ENCODE peak calls at places on chromosomes 16 and 17, in five cellular contexts. One of them, this sample, is unnamed.

GRCh38 chr17:81165246-81166032 is at the start of gene PVALEF:
- DNase-seq in fibroblast of mammary gland: no peak
- DNase-seq in GM12864: no peak
- DNase-seq in cardiac muscle cell: no peak
- DNase-seq in A549: peak; percentile 31
- DNase-seq in this sample: no peak

GRCh38 chr16:12488371-12488770 is 315.3 kb downstream of the CPPED1 start:
- DNase-seq in cardiac muscle cell: no peak
- DNase-seq in A549: no peak
- DNase-seq in fibroblast of mammary gland: no peak
- DNase-seq in GM12864: no peak
- DNase-seq in this sample: no peak

GRCh38 chr17:18041776-18042175 is 2.6 kb downstream of the GID4 start:
- DNase-seq in cardiac muscle cell: peak; percentile 37
- DNase-seq in GM12864: no peak
- DNase-seq in fibroblast of mammary gland: peak; percentile 85
- DNase-seq in A549: peak; percentile 25
- DNase-seq in this sample: peak; percentile 35

GRCh38 chr17:78872486-78872885 is 30.5 kb downstream of the CEP295NL start:
- DNase-seq in GM12864: no peak
- DNase-seq in A549: peak; percentile 69
- DNase-seq in fibroblast of mammary gland: no peak
- DNase-seq in cardiac muscle cell: no peak
- DNase-seq in this sample: no peak

GRCh38 chr16:57606147-57606846 is 22.1 kb upstream of the ADGRG1 start:
- DNase-seq in fibroblast of mammary gland: no peak
- DNase-seq in GM12864: no peak
- DNase-seq in A549: no peak
- DNase-seq in cardiac muscle cell: no peak
- DNase-seq in this sample: no peak

GRCh38 chr16:80197790-80198201 is 343.0 kb upstream of the DYNLRB2 start:
- DNase-seq in GM12864: no peak
- DNase-seq in cardiac muscle cell: peak; percentile 71
- DNase-seq in A549: peak; percentile 87
- DNase-seq in fibroblast of mammary gland: peak; percentile 79
- DNase-seq in this sample: peak; percentile 76

GRCh38 chr17:4444782-4445473 is 11.2 kb downstream of the SPNS3 start:
- DNase-seq in GM12864: no peak
- DNase-seq in A549: peak; percentile 37
- DNase-seq in fibroblast of mammary gland: no peak
- DNase-seq in cardiac muscle cell: peak; percentile 27
- DNase-seq in this sample: no peak

GRCh38 chr17:9837551-9838471 is 12.1 kb downstream of the GLP2R start:
- DNase-seq in fibroblast of mammary gland: peak; percentile 96
- DNase-seq in GM12864: no peak
- DNase-seq in cardiac muscle cell: peak; percentile 97
- DNase-seq in A549: peak; percentile 98
- DNase-seq in this sample: peak; percentile 98

GRCh38 chr16:9518054-9518453 is 426.6 kb downstream of the HAPSTR1 start:
- DNase-seq in GM12864: no peak
- DNase-seq in fibroblast of mammary gland: no peak
- DNase-seq in A549: no peak
- DNase-seq in cardiac muscle cell: peak; percentile 1
- DNase-seq in this sample: no peak

GRCh38 chr16:82628741-82629140 is 2.0 kb downstream of the CDH13 start:
- DNase-seq in GM12864: no peak
- DNase-seq in fibroblast of mammary gland: no peak
- DNase-seq in A549: no peak
- DNase-seq in cardiac muscle cell: no peak
- DNase-seq in this sample: no peak

GRCh38 chr17:81950501-81950900 is 3.5 kb upstream of the MYADML2 start:
- DNase-seq in cardiac muscle cell: no peak
- DNase-seq in GM12864: no peak
- DNase-seq in A549: no peak
- DNase-seq in fibroblast of mammary gland: no peak
- DNase-seq in this sample: no peak

GRCh38 chr17:63550816-63551639 is 751 bp downstream of the DCAF7 start:
- DNase-seq in GM12864: no peak
- DNase-seq in A549: peak; percentile 38
- DNase-seq in cardiac muscle cell: peak; percentile 49
- DNase-seq in fibroblast of mammary gland: peak; percentile 31
- DNase-seq in this sample: peak; percentile 45

GRCh38 chr17:67902531-67903231 is 77.4 kb downstream of the BPTF start:
- DNase-seq in GM12864: no peak
- DNase-seq in A549: no peak
- DNase-seq in cardiac muscle cell: peak; percentile 36
- DNase-seq in fibroblast of mammary gland: no peak
- DNase-seq in this sample: no peak

GRCh38 chr16:66261826-66262225 is 104.7 kb upstream of the CDH5 start:
- DNase-seq in fibroblast of mammary gland: no peak
- DNase-seq in cardiac muscle cell: no peak
- DNase-seq in GM12864: no peak
- DNase-seq in A549: no peak
- DNase-seq in this sample: no peak

GRCh38 chr16:21301168-21301894 is 23.2 kb upstream of the CRYM start:
- DNase-seq in fibroblast of mammary gland: peak; percentile 74
- DNase-seq in A549: peak; percentile 93
- DNase-seq in GM12864: peak; percentile 60
- DNase-seq in cardiac muscle cell: peak; percentile 70
- DNase-seq in this sample: peak; percentile 68

DNA sequence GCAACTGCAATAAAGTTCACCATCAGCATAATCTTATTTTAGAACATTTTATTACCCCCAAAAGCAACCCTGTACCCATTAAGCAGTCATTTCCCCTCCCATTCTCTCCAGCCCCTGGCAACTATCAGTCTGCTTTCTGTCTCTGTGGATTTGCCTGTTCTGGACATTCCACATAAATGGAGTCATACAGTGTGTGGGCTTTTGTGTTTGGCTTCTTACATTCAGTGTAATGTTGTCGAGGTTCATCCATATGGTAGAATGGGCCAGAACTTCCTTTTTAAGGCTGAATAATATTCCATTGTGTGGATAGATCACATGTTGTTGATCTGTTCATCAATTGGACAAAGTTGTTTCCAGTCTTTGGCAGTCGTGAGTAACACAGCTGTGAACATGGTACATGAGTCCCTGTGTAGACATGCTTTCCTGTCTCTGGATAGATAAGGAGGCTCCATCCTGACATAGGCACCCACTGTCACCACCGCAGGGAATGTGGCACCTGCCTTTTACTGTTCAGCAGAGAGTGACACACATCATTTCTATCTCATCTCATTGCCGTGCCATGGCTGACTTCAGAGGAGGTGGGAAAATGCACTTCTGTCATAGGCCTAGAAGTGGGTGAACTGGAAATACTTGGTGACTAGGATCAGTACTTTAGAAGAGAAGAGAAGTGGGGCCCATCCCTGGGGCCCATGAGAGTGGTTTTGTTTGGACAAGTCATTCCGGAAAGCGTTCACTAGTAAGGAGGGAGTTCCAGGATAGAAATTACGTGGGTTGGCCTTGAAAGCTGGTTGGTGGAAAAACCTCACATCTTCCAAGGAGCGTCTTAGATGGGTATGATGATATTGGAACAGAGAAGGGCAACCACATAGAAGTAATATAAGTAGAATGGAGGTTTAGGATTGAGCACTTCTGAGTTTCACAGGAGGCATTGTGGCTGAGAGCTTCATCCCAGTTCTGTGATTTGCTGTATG is 25.8 kb downstream of the EPN2 start:
- DNase-seq in GM12864: no peak
- DNase-seq in A549: no peak
- DNase-seq in cardiac muscle cell: peak; percentile 49
- DNase-seq in fibroblast of mammary gland: peak; percentile 73
- DNase-seq in this sample: peak; percentile 70
- H3K4me3 ChIP-seq in GM12864: no peak overlapping the region
- H3K4me3 ChIP-seq in A549: no peak overlapping the region
- H3K4me3 ChIP-seq in cardiac muscle cell: no peak overlapping the region
- H3K4me3 ChIP-seq in fibroblast of mammary gland: no peak overlapping the region
- H3K4me3 ChIP-seq in this sample: no peak overlapping the region

DNA sequence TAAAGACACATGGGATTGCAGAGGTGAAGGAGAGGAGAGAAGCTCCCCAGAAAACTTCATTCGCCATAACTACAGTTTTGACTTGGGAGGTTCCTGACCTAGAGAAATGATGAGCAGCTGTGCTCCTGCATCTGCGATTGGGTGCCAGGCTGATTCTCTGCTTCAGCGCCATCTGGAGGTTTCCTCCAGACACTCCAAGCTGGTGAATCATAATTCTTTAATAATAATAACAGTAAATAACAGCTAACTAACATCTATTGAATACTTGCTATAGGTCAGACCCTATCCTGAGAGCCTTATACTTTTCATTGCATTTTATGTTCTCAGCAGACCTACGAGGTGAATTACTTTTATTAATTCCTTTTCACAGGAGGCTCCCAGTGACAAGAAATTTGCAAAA is 575.8 kb downstream of the TOX3 start:
- DNase-seq in cardiac muscle cell: peak; percentile 8
- DNase-seq in A549: peak; percentile 20
- DNase-seq in fibroblast of mammary gland: peak; percentile 17
- DNase-seq in GM12864: no peak
- DNase-seq in this sample: peak; percentile 53
- TF ChIP-seq CTCF in cardiac muscle cell: peak; percentile 31
- TF ChIP-seq CTCF in A549: no peak
- TF ChIP-seq CTCF in fibroblast of mammary gland: peak; percentile 35
- TF ChIP-seq CTCF in GM12864: peak; percentile 19
- TF ChIP-seq CTCF in this sample: peak; percentile 70

GRCh38 chr17:57260325-57261083 is 4.2 kb downstream of the MSI2 start:
- DNase-seq in A549: no peak
- DNase-seq in GM12864: no peak
- DNase-seq in cardiac muscle cell: no peak
- DNase-seq in fibroblast of mammary gland: no peak
- DNase-seq in this sample: no peak
- H3K4me3 ChIP-seq in A549: no peak overlapping the region
- H3K4me3 ChIP-seq in GM12864: no peak overlapping the region
- H3K4me3 ChIP-seq in cardiac muscle cell: no peak overlapping the region
- H3K4me3 ChIP-seq in fibroblast of mammary gland: no peak overlapping the region
- H3K4me3 ChIP-seq in this sample: no peak overlapping the region

GRCh38 chr17:39787038-39787437 is 49.3 kb downstream of the GRB7 start:
- DNase-seq in cardiac muscle cell: no peak
- DNase-seq in A549: no peak
- DNase-seq in fibroblast of mammary gland: no peak
- DNase-seq in GM12864: no peak
- DNase-seq in this sample: no peak
- TF ChIP-seq CTCF in cardiac muscle cell: no peak
- TF ChIP-seq CTCF in A549: no peak
- TF ChIP-seq CTCF in fibroblast of mammary gland: no peak
- TF ChIP-seq CTCF in GM12864: no peak
- TF ChIP-seq CTCF in this sample: no peak

GRCh38 chr16:85535352-85536072 is 77.6 kb upstream of the GSE1 start:
- DNase-seq in cardiac muscle cell: no peak
- DNase-seq in A549: no peak
- DNase-seq in GM12864: no peak
- DNase-seq in fibroblast of mammary gland: no peak
- DNase-seq in this sample: no peak
- H3K4me3 ChIP-seq in cardiac muscle cell: no peak overlapping the region
- H3K4me3 ChIP-seq in A549: no peak overlapping the region
- H3K4me3 ChIP-seq in GM12864: no peak overlapping the region
- H3K4me3 ChIP-seq in fibroblast of mammary gland: no peak overlapping the region
- H3K4me3 ChIP-seq in this sample: no peak overlapping the region

GRCh38 chr17:71963791-71964190 is 157.0 kb upstream of the SOX9 start:
- DNase-seq in GM12864: no peak
- DNase-seq in fibroblast of mammary gland: no peak
- DNase-seq in cardiac muscle cell: no peak
- DNase-seq in A549: no peak
- DNase-seq in this sample: no peak

GRCh38 chr17:71964559-71964958 is 156.3 kb upstream of the SOX9 start:
- DNase-seq in GM12864: no peak
- DNase-seq in A549: no peak
- DNase-seq in cardiac muscle cell: no peak
- DNase-seq in fibroblast of mammary gland: no peak
- DNase-seq in this sample: no peak

GRCh38 chr17:71963341-71963740 is 157.5 kb upstream of the SOX9 start:
- DNase-seq in GM12864: no peak
- DNase-seq in fibroblast of mammary gland: no peak
- DNase-seq in A549: no peak
- DNase-seq in cardiac muscle cell: no peak
- DNase-seq in this sample: no peak

GRCh38 chr17:71959129-71959528 is 161.7 kb upstream of the SOX9 start:
- DNase-seq in fibroblast of mammary gland: peak; percentile 20
- DNase-seq in A549: peak; percentile 31
- DNase-seq in cardiac muscle cell: peak; percentile 27
- DNase-seq in GM12864: no peak
- DNase-seq in this sample: peak; percentile 2
- TF ChIP-seq CTCF in fibroblast of mammary gland: peak; percentile 54
- TF ChIP-seq CTCF in A549: peak; percentile 55
- TF ChIP-seq CTCF in cardiac muscle cell: peak; percentile 60
- TF ChIP-seq CTCF in GM12864: peak; percentile 49
- TF ChIP-seq CTCF in this sample: peak; percentile 43

GRCh38 chr17:69208640-69209039 is 20.0 kb downstream of the ABCA10 start:
- DNase-seq in A549: no peak
- DNase-seq in cardiac muscle cell: no peak
- DNase-seq in fibroblast of mammary gland: no peak
- DNase-seq in GM12864: no peak
- DNase-seq in this sample: no peak
- H3K4me3 ChIP-seq in A549: no peak overlapping the region
- H3K4me3 ChIP-seq in cardiac muscle cell: no peak overlapping the region
- H3K4me3 ChIP-seq in fibroblast of mammary gland: no peak overlapping the region
- H3K4me3 ChIP-seq in GM12864: no peak overlapping the region
- H3K4me3 ChIP-seq in this sample: no peak overlapping the region

DNA sequence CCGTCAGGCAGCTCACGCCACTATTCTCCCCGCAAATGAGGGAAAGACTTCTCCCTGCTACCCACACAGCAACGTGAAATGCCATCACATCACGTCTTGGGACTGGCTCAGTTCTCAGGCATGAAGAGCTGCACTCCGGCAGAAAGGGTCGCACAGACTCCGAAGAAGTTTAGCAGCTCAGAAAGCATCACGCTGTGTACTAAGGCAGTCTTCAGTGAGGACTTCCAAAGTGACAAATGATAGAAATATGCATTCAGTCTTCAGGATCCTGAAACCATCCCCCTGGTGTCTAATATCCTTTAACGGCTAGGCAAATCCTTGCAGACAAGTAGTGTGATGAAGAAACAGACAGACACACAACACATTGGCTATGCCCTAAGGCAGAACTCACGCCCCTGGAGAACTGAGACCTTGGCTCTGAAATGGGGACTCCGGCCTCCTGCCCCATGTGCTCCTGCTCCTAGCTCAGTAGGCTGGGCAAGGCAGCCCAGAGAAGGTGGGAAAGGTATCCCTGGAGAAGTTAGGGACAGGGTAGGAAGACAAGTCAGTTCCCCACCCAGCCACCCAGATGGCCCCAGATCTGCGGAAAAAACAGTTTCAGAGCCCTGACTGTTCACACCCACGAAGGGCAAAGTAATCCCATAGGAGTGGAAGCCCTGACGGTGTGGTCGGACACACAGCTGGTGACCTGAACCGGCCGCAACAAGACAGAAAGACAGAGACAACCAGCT is 1.6 kb downstream of the XYLT1 start:
- DNase-seq in A549: no peak
- DNase-seq in fibroblast of mammary gland: peak; percentile 85
- DNase-seq in cardiac muscle cell: peak; percentile 25
- DNase-seq in GM12864: no peak
- DNase-seq in this sample: peak; percentile 42
- TF ChIP-seq CTCF in A549: no peak
- TF ChIP-seq CTCF in fibroblast of mammary gland: no peak
- TF ChIP-seq CTCF in cardiac muscle cell: no peak
- TF ChIP-seq CTCF in GM12864: no peak
- TF ChIP-seq CTCF in this sample: no peak

This sample was measured in fibroblast of villous mesenchyme.